ENCODE peak calls at places on chromosomes 13 and 19, in four cellular contexts. H, U, E and Y are unnamed samples.

GRCh38 chr13:51895906-51896888 is 34.4 kb downstream of the CCDC70 start:
- DNase-seq in H (no peak), E (peak; percentile 43), U (peak; percentile 74), Y (peak; percentile 45)

GRCh38 chr13:42484396-42484795 is 89.6 kb upstream of the TNFSF11 start:
- DNase-seq in H (no peak), U (no peak), E (no peak), Y (no peak)

GRCh38 chr13:25806304-25806974 is 245.4 kb downstream of the SHISA2 start:
- DNase-seq in H (no peak), E (no peak), U (no peak), Y (no peak)

GRCh38 chr19:7152568-7152967 is 83.1 kb downstream of the ZNF557 start:
- DNase-seq in U (peak; percentile 24), H (no peak), E (no peak), Y (no peak)

GRCh38 chr13:31046711-31047279 is 114.3 kb downstream of the TEX26 start:
- DNase-seq in H (no peak), U (peak; percentile 10), E (peak; percentile 16), Y (peak; percentile 70)

GRCh38 chr19:44684892-44685847 is 13.8 kb upstream of the CEACAM16 start:
- DNase-seq in H (peak; percentile 38), U (peak; percentile 28), E (peak; percentile 66), Y (peak; percentile 93)

GRCh38 chr19:1084024-1084868 is 10.9 kb downstream of the POLR2E start:
- DNase-seq in U (no peak), H (no peak), E (no peak), Y (no peak)

GRCh38 chr13:75798353-75799245 is 162.5 kb downstream of the LMO7 start:
- DNase-seq in E (no peak), H (no peak), U (no peak), Y (no peak)

GRCh38 chr19:5358173-5358800 is 17.7 kb upstream of the PTPRS start:
- DNase-seq in E (no peak), U (peak; percentile 62), H (no peak), Y (no peak)

GRCh38 chr13:83532809-83533208 is 349.5 kb downstream of the SLITRK1 start:
- DNase-seq in H (no peak), E (no peak), U (no peak), Y (no peak)

GRCh38 chr13:77565635-77566034 is 30.1 kb downstream of the SCEL start:
- DNase-seq in U (peak; percentile 39), H (no peak), E (no peak), Y (no peak)

GRCh38 chr13:21124853-21125252 is 51.5 kb downstream of the SKA3 start:
- DNase-seq in U (peak; percentile 63), H (no peak), E (no peak), Y (peak; percentile 68)

GRCh38 chr13:36736119-36736726 is 62.4 kb downstream of the SERTM1 start:
- DNase-seq in H (no peak), U (peak; percentile 74), E (peak; percentile 40), Y (peak; percentile 76)

GRCh38 chr19:44729516-44730033 is 18.9 kb upstream of the BCL3 start:
- DNase-seq in U (no peak), H (no peak), E (no peak), Y (no peak)

DNA sequence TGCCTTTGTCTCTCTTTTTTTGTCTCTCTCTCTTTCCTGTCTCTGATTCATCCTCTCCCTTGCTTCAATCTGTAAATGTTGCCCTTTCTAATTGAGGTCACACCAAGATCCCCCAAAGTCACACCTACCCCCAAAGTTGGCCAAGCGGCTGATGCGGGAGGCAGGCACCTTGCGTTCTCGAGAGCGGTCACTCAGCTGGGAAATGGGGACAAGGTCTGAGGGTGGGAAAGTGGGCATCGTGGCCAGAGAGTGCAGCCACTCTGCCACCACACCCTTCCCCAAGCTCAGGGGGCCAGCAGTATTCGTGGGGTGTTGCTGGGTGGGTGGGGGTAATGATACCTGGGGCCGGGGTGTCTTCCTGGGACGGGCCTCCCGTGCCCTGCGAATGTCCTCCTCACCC is 2.7 kb downstream of the COQ8B start:
- DNase-seq in E (no peak), H (no peak), U (no peak), Y (no peak)
- H3K4me3 ChIP-seq in E (peak overlapping the region; percentile 77), H (peak overlapping the region; percentile 87), U (peak overlapping the region; percentile 65), Y (no peak overlapping the region)

GRCh38 chr13:33547035-33547434 is 261.5 kb upstream of the STARD13 start:
- DNase-seq in H (no peak), U (no peak), E (no peak), Y (no peak)

GRCh38 chr13:33543089-33543459 is 257.5 kb upstream of the STARD13 start:
- DNase-seq in U (no peak), E (no peak), H (no peak), Y (no peak)

GRCh38 chr13:33544308-33544707 is 258.8 kb upstream of the STARD13 start:
- DNase-seq in U (no peak), H (no peak), E (no peak), Y (no peak)

GRCh38 chr13:33543631-33544030 is 258.1 kb upstream of the STARD13 start:
- DNase-seq in H (no peak), U (peak; percentile 7), E (no peak), Y (no peak)

GRCh38 chr13:33545492-33545891 is 259.9 kb upstream of the STARD13 start:
- DNase-seq in U (no peak), E (no peak), H (no peak), Y (no peak)
- H3K4me1 ChIP-seq in U (peaks cover 29% of the 10 kb centered on the region), E (peaks cover 36% of the 10 kb centered on the region), H (peaks cover 20% of the 10 kb centered on the region), Y (peaks cover 11% of the 10 kb centered on the region)

GRCh38 chr19:29672319-29672932 is 7.2 kb downstream of the PLEKHF1 start:
- DNase-seq in U (no peak), H (no peak), E (no peak), Y (no peak)
- H3K27me3 ChIP-seq in U (peaks cover 10% of the 10 kb centered on the region), H (no peaks in the 10 kb centered on the region), E (no peaks in the 10 kb centered on the region), Y (no peaks in the 10 kb centered on the region)

DNA sequence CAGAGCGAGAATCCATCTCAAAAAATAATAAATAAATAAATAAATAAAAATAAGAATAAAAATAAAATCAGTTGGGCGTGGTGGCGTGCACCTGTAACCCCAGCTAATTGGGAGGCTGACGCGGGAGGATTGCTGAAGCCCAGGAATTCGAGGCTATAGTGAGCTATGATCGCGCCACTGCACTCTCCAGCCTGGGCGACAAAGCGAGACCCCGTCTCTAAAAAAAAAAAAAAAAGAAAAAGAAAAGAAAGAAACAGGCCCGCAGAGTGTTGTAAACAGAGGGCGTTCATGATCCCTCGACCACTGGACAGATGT is 5.4 kb downstream of the SERTAD1 start:
- DNase-seq in H (no peak), U (no peak), E (no peak), Y (no peak)
- H3K4me3 ChIP-seq in H (peak overlapping the region; percentile 80), U (peak overlapping the region; percentile 56), E (peak overlapping the region; percentile 59), Y (peak overlapping the region; percentile 43)

GRCh38 chr19:10749435-10750384 is 31.8 kb downstream of the DNM2 start:
- DNase-seq in U (no peak), E (no peak), H (no peak), Y (no peak)
- H3K4me1 ChIP-seq in U (no peaks in the 10 kb centered on the region), E (peaks cover 69% of the 10 kb centered on the region), H (peaks cover 19% of the 10 kb centered on the region), Y (no peaks in the 10 kb centered on the region)